ENCODE peak calls at places on chromosomes 7 and 10, in seven cellular contexts. One of them, this sample, is unnamed.

GRCh38 chr10:70682920-70683600 is 10.8 kb downstream of the ADAMTS14 start:
- DNase-seq in aorta: no peak
- DNase-seq in GM04504: no peak
- DNase-seq in Calu3: no peak
- DNase-seq in stimulated activated CD4-positive, alpha-beta T cell treated with anti-CD3 and anti-CD28 coated beads, Interleukin-1b, Interleukin-23, amount 100 ng/mL, for 4 hours: no peak
- DNase-seq in HFFc6: no peak
- DNase-seq in posterior cingulate gyrus: no peak
- DNase-seq in this sample: no peak

GRCh38 chr7:38660427-38661099 is 29.4 kb upstream of the AMPH start:
- DNase-seq in aorta: no peak
- DNase-seq in GM04504: peak
- DNase-seq in Calu3: peak
- DNase-seq in stimulated activated CD4-positive, alpha-beta T cell treated with anti-CD3 and anti-CD28 coated beads, Interleukin-1b, Interleukin-23, amount 100 ng/mL, for 4 hours: no peak
- DNase-seq in HFFc6: peak
- DNase-seq in posterior cingulate gyrus: no peak
- DNase-seq in this sample: peak

GRCh38 chr10:35568483-35569015 is 36.6 kb upstream of the GJD4 start:
- DNase-seq in aorta: no peak
- DNase-seq in GM04504: no peak
- DNase-seq in Calu3: no peak
- DNase-seq in stimulated activated CD4-positive, alpha-beta T cell treated with anti-CD3 and anti-CD28 coated beads, Interleukin-1b, Interleukin-23, amount 100 ng/mL, for 4 hours: no peak
- DNase-seq in HFFc6: no peak
- DNase-seq in posterior cingulate gyrus: no peak
- DNase-seq in this sample: no peak

GRCh38 chr10:100697631-100698030 is 47.8 kb upstream of the PAX2 start:
- DNase-seq in aorta: no peak
- DNase-seq in GM04504: no peak
- DNase-seq in Calu3: no peak
- DNase-seq in stimulated activated CD4-positive, alpha-beta T cell treated with anti-CD3 and anti-CD28 coated beads, Interleukin-1b, Interleukin-23, amount 100 ng/mL, for 4 hours: no peak
- DNase-seq in HFFc6: no peak
- DNase-seq in posterior cingulate gyrus: no peak
- DNase-seq in this sample: no peak

GRCh38 chr7:155798673-155799439 is 13.4 kb downstream of the SHH start:
- DNase-seq in aorta: no peak
- DNase-seq in GM04504: no peak
- DNase-seq in Calu3: no peak
- DNase-seq in stimulated activated CD4-positive, alpha-beta T cell treated with anti-CD3 and anti-CD28 coated beads, Interleukin-1b, Interleukin-23, amount 100 ng/mL, for 4 hours: no peak
- DNase-seq in HFFc6: no peak
- DNase-seq in posterior cingulate gyrus: no peak
- DNase-seq in this sample: no peak

GRCh38 chr10:649798-650690 is 39.4 kb downstream of the DIP2C start:
- DNase-seq in aorta: no peak
- DNase-seq in GM04504: no peak
- DNase-seq in Calu3: peak
- DNase-seq in stimulated activated CD4-positive, alpha-beta T cell treated with anti-CD3 and anti-CD28 coated beads, Interleukin-1b, Interleukin-23, amount 100 ng/mL, for 4 hours: no peak
- DNase-seq in HFFc6: no peak
- DNase-seq in posterior cingulate gyrus: no peak
- DNase-seq in this sample: no peak

GRCh38 chr10:33532901-33533300 is 198.4 kb upstream of the NRP1 start:
- DNase-seq in aorta: no peak
- DNase-seq in GM04504: no peak
- DNase-seq in Calu3: no peak
- DNase-seq in stimulated activated CD4-positive, alpha-beta T cell treated with anti-CD3 and anti-CD28 coated beads, Interleukin-1b, Interleukin-23, amount 100 ng/mL, for 4 hours: no peak
- DNase-seq in HFFc6: no peak
- DNase-seq in posterior cingulate gyrus: no peak
- DNase-seq in this sample: no peak

GRCh38 chr10:121231059-121231458 is 367.2 kb downstream of the FGFR2 start:
- DNase-seq in aorta: no peak
- DNase-seq in GM04504: no peak
- DNase-seq in Calu3: no peak
- DNase-seq in stimulated activated CD4-positive, alpha-beta T cell treated with anti-CD3 and anti-CD28 coated beads, Interleukin-1b, Interleukin-23, amount 100 ng/mL, for 4 hours: no peak
- DNase-seq in HFFc6: no peak
- DNase-seq in posterior cingulate gyrus: no peak
- DNase-seq in this sample: no peak

GRCh38 chr10:77045046-77045445 is 592.6 kb downstream of the KCNMA1 start:
- DNase-seq in aorta: no peak
- DNase-seq in GM04504: no peak
- DNase-seq in Calu3: no peak
- DNase-seq in stimulated activated CD4-positive, alpha-beta T cell treated with anti-CD3 and anti-CD28 coated beads, Interleukin-1b, Interleukin-23, amount 100 ng/mL, for 4 hours: no peak
- DNase-seq in HFFc6: no peak
- DNase-seq in posterior cingulate gyrus: no peak
- DNase-seq in this sample: no peak

GRCh38 chr10:80454526-80455460 is 683 bp downstream of the TSPAN14 start:
- DNase-seq in aorta: peak
- DNase-seq in GM04504: no peak
- DNase-seq in Calu3: peak
- DNase-seq in stimulated activated CD4-positive, alpha-beta T cell treated with anti-CD3 and anti-CD28 coated beads, Interleukin-1b, Interleukin-23, amount 100 ng/mL, for 4 hours: no peak
- DNase-seq in HFFc6: no peak
- DNase-seq in posterior cingulate gyrus: no peak
- DNase-seq in this sample: no peak

GRCh38 chr7:2732388-2732787 is 44.4 kb downstream of the AMZ1 start:
- DNase-seq in aorta: no peak
- DNase-seq in GM04504: no peak
- DNase-seq in Calu3: no peak
- DNase-seq in stimulated activated CD4-positive, alpha-beta T cell treated with anti-CD3 and anti-CD28 coated beads, Interleukin-1b, Interleukin-23, amount 100 ng/mL, for 4 hours: no peak
- DNase-seq in HFFc6: no peak
- DNase-seq in posterior cingulate gyrus: no peak
- DNase-seq in this sample: no peak

GRCh38 chr7:139623518-139623917 is 100.0 kb downstream of the CLEC2L start:
- DNase-seq in aorta: no peak
- DNase-seq in GM04504: no peak
- DNase-seq in Calu3: no peak
- DNase-seq in stimulated activated CD4-positive, alpha-beta T cell treated with anti-CD3 and anti-CD28 coated beads, Interleukin-1b, Interleukin-23, amount 100 ng/mL, for 4 hours: no peak
- DNase-seq in HFFc6: no peak
- DNase-seq in posterior cingulate gyrus: no peak
- DNase-seq in this sample: no peak

GRCh38 chr10:43931308-43931930 is 282.7 kb upstream of the ZNF32 start:
- DNase-seq in aorta: no peak
- DNase-seq in GM04504: peak
- DNase-seq in Calu3: no peak
- DNase-seq in stimulated activated CD4-positive, alpha-beta T cell treated with anti-CD3 and anti-CD28 coated beads, Interleukin-1b, Interleukin-23, amount 100 ng/mL, for 4 hours: no peak
- DNase-seq in HFFc6: peak
- DNase-seq in posterior cingulate gyrus: no peak
- DNase-seq in this sample: no peak